ENCODE peak calls at places on chromosomes 1 and 21, in eight cellular contexts. W, U, D, H, A, X, J and R are unnamed samples.

GRCh38 chr1:211653329-211653728 is 22.1 kb downstream of the NEK2 start:
- DNase-seq in A (no peak), J (no peak), U (peak; percentile 55), H (peak; percentile 30), D (no peak), W (peak; percentile 47), X (no peak), R (no peak)

GRCh38 chr21:28657576-28657975 is 335.1 kb downstream of the LTN1 start:
- DNase-seq in D (no peak), X (no peak), A (no peak), U (no peak), J (no peak), W (no peak), H (no peak), R (no peak)

GRCh38 chr1:182990413-182991144 is 32.6 kb upstream of the LAMC1 start:
- DNase-seq in W (peak; percentile 36), J (no peak), A (no peak), D (peak; percentile 78), X (no peak), H (peak; percentile 47), U (peak; percentile 56), R (peak; percentile 51)

GRCh38 chr1:37415611-37416244 is 58.7 kb upstream of the ZC3H12A start:
- DNase-seq in J (no peak), W (no peak), A (no peak), X (no peak), D (no peak), H (no peak), U (no peak), R (no peak)

GRCh38 chr1:184903111-184903692 is 71.1 kb downstream of the NIBAN1 start:
- DNase-seq in X (no peak), W (peak; percentile 20), A (no peak), J (no peak), H (no peak), U (no peak), D (no peak), R (no peak)

GRCh38 chr1:200409203-200409760 is 554 bp downstream of the ZNF281 start:
- DNase-seq in H (peak; percentile 42), W (peak; percentile 29), A (no peak), J (no peak), D (peak; percentile 33), X (peak; percentile 65), U (peak; percentile 34), R (no peak)

GRCh38 chr1:63779872-63780271 is 6.1 kb downstream of the ROR1 start:
- DNase-seq in J (no peak), U (no peak), D (peak; percentile 25), A (no peak), H (peak; percentile 62), W (no peak), X (no peak), R (no peak)

GRCh38 chr1:211328866-211329265 is 2.2 kb downstream of the TRAF5 start:
- DNase-seq in X (no peak), J (no peak), D (no peak), A (no peak), W (no peak), U (no peak), H (no peak), R (no peak)

GRCh38 chr21:35528109-35529042 is 479.3 kb upstream of the RUNX1 start:
- DNase-seq in X (peak; percentile 55), U (peak; percentile 44), W (no peak), D (peak; percentile 20), J (no peak), H (peak; percentile 32), A (no peak), R (no peak)

GRCh38 chr1:21318714-21319159 is 28.5 kb upstream of the ECE1 start:
- DNase-seq in D (peak; percentile 87), H (peak; percentile 98), J (no peak), W (peak; percentile 87), A (peak; percentile 74), X (peak; percentile 78), U (peak; percentile 96), R (peak; percentile 92)

GRCh38 chr1:182615468-182616129 is 11.4 kb upstream of the RGS16 start:
- DNase-seq in H (peak; percentile 63), W (peak; percentile 60), A (peak; percentile 55), X (peak; percentile 58), J (peak; percentile 59), D (no peak), U (no peak), R (no peak)

GRCh38 chr1:26373281-26373680 is 731 bp upstream of the ZNF683 start:
- DNase-seq in D (no peak), J (no peak), A (no peak), H (no peak), W (no peak), X (no peak), U (no peak), R (no peak)

GRCh38 chr1:221699582-221700519 is 42.0 kb downstream of the DUSP10 start:
- DNase-seq in W (peak; percentile 84), U (peak; percentile 22), D (peak; percentile 75), A (no peak), X (no peak), J (no peak), H (peak; percentile 28), R (no peak)

GRCh38 chr21:33256019-33256418 is 10.1 kb upstream of the IL10RB start:
- DNase-seq in H (no peak), D (no peak), U (no peak), X (no peak), J (no peak), W (no peak), A (no peak), R (no peak)

GRCh38 chr1:24745711-24746582 is 700 bp downstream of the CLIC4 start:
- DNase-seq in W (peak; percentile 81), X (peak; percentile 66), J (no peak), A (peak; percentile 84), H (peak; percentile 88), U (peak; percentile 87), D (peak; percentile 66), R (no peak)

GRCh38 chr1:59601811-59602210 is 212.9 kb upstream of the HOOK1 start:
- DNase-seq in H (no peak), W (no peak), J (no peak), U (no peak), D (no peak), X (no peak), A (no peak), R (no peak)

GRCh38 chr1:181105134-181106021 is 16.9 kb downstream of the IER5 start:
- DNase-seq in H (peak; percentile 95), J (peak; percentile 90), W (peak; percentile 90), D (peak; percentile 83), A (peak; percentile 91), U (peak; percentile 89), X (peak; percentile 97), R (peak; percentile 65)

GRCh38 chr1:107198581-107198980 is 57.7 kb downstream of the NTNG1 start:
- DNase-seq in W (peak; percentile 46), A (no peak), H (no peak), X (no peak), D (no peak), U (no peak), J (no peak), R (no peak)

GRCh38 chr1:145992502-145992936 is 3.9 kb downstream of the TXNIP start:
- DNase-seq in A (no peak), J (no peak), D (no peak), X (no peak), H (no peak), W (no peak), U (no peak), R (no peak)
- H3K4me3 ChIP-seq in A (peak overlapping the region; percentile 71), J (no peak overlapping the region), D (no peak overlapping the region), X (peak overlapping the region; percentile 75), H (peak overlapping the region; percentile 98), W (peak overlapping the region; percentile 8), U (peak overlapping the region; percentile 77), R (peak overlapping the region; percentile 84)

GRCh38 chr1:84785231-84785630 is 95.0 kb upstream of the SSX2IP start:
- DNase-seq in A (peak; percentile 73), H (no peak), J (no peak), W (no peak), U (no peak), X (no peak), D (peak; percentile 13), R (no peak)

GRCh38 chr1:84780000-84780716 is 89.9 kb upstream of the SSX2IP start:
- DNase-seq in J (no peak), X (no peak), A (peak; percentile 78), D (peak; percentile 5), U (peak; percentile 48), H (peak; percentile 50), W (peak; percentile 68), R (peak; percentile 13)

GRCh38 chr1:84782881-84783280 is 92.6 kb upstream of the SSX2IP start:
- DNase-seq in A (no peak), W (no peak), X (no peak), D (no peak), U (no peak), H (no peak), J (no peak), R (no peak)

GRCh38 chr1:84776639-84777038 is 86.4 kb upstream of the SSX2IP start:
- DNase-seq in W (no peak), D (no peak), A (no peak), J (no peak), H (no peak), X (no peak), U (peak; percentile 43), R (no peak)

GRCh38 chr1:84782311-84782771 is 92.1 kb upstream of the SSX2IP start:
- DNase-seq in H (peak; percentile 77), X (peak; percentile 78), A (no peak), D (peak; percentile 17), W (peak; percentile 33), U (peak; percentile 79), J (peak; percentile 45), R (no peak)
- H3K4me3 ChIP-seq in H (no peak overlapping the region), X (no peak overlapping the region), A (no peak overlapping the region), D (no peak overlapping the region), W (no peak overlapping the region), U (no peak overlapping the region), J (no peak overlapping the region), R (no peak overlapping the region)

DNA sequence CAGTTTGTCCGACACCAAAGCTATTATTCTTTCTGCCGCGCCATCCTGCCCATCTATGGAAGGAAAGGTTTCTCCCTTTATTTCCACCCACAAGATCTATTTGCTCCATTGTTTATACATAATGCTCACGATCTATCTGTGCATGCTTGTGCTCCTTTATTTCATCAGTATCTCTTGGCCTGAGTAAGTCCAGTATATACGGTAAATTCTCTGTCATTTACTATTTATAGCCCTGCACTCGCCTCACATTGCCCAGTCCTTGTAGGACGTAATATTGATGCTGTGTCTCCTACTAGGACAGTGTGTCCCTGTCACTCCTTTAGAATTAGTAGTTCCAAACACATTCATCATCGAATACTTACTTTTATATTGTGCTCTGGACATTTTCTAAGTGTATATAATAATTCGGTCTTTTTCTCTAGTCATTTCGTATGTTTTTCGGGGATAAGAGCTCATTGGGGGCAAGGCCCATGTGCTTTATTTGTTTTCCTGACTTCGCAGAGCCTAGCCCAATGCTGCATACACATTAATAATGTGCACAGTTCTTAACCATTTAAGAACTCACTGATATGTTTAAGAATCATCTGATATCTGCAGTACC is 3.1 kb upstream of the NID1 start:
- DNase-seq in X (no peak), D (peak; percentile 79), A (no peak), H (peak; percentile 78), U (peak; percentile 83), J (no peak), W (no peak), R (peak; percentile 48)
- H3K4me3 ChIP-seq in X (no peak overlapping the region), D (no peak overlapping the region), A (no peak overlapping the region), H (no peak overlapping the region), U (no peak overlapping the region), J (no peak overlapping the region), W (no peak overlapping the region), R (no peak overlapping the region)

DNA sequence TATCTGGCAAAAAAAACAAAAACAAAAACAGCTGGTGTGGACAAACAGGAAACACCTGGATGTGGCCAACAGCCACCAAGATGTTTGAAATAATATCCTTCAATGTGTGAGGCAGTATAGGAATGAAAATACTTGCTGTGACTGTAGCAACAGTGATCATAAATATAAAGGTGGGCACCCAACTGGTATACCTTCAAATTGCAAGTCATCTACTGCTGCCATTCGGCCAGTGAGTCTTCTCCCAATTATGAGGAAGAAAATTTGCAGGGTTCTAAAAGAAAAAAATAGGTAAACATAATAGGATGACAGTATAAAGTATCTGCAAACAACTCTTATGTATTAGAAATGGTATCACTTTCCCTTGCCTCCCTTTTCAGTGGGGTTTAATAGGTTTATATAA is 881 bp downstream of the YIPF1 start:
- DNase-seq in H (no peak), D (no peak), J (no peak), A (no peak), U (no peak), W (no peak), X (no peak), R (no peak)
- H3K4me3 ChIP-seq in H (peak overlapping the region; percentile 75), D (peak overlapping the region; percentile 97), J (no peak overlapping the region), A (peak overlapping the region; percentile 89), U (peak overlapping the region; percentile 94), W (peak overlapping the region; percentile 96), X (peak overlapping the region; percentile 97), R (peak overlapping the region; percentile 77)